ENCODE peak calls at places on chromosomes 3 and 15, in six cellular contexts. W is mesothelial cell of epicardium, E is left ventricle myocardium inferior, Q is psoas muscle, M is GM13977, J is WTC11. K is an unnamed sample.

GRCh38 chr3:127217594-127218456 is 24.9 kb downstream of the PRR23E start:
- DNase-seq in W (no peak), E (no peak), J (no peak), M (peak), Q (no peak), K (no peak)

GRCh38 chr15:63902671-63903035 is 68.9 kb upstream of the HERC1 start:
- DNase-seq in Q (no peak), W (no peak), J (no peak), E (no peak), M (no peak), K (no peak)

GRCh38 chr15:87736921-87737389 is 519.6 kb downstream of the NTRK3 start:
- DNase-seq in W (no peak), M (no peak), Q (no peak), E (no peak), J (no peak), K (no peak)

GRCh38 chr3:56468184-56469106 is at the start of gene ERC2:
- DNase-seq in M (no peak), J (peak), Q (peak), W (peak), E (peak), K (peak)

GRCh38 chr15:59485036-59485435 is 47.0 kb downstream of the FAM81A start:
- DNase-seq in J (no peak), W (no peak), M (no peak), E (no peak), Q (no peak), K (no peak)

GRCh38 chr3:13839766-13840340 is 40.0 kb downstream of the WNT7A start:
- DNase-seq in Q (no peak), M (no peak), E (no peak), J (no peak), W (no peak), K (no peak)

GRCh38 chr3:39112535-39112934 is 5.1 kb downstream of the TTC21A start:
- DNase-seq in M (no peak), E (no peak), J (no peak), Q (no peak), W (no peak), K (no peak)

GRCh38 chr15:85408270-85408746 is 27.9 kb downstream of the AKAP13 start:
- DNase-seq in W (no peak), Q (no peak), E (no peak), M (no peak), J (no peak), K (no peak)

GRCh38 chr15:90259524-90259923 is 5.9 kb upstream of the NGRN start:
- DNase-seq in J (no peak), Q (no peak), M (peak), E (no peak), W (no peak), K (no peak)

GRCh38 chr15:81511160-81511559 is 137.1 kb upstream of the TMC3 start:
- DNase-seq in W (no peak), M (no peak), E (no peak), Q (no peak), J (no peak), K (no peak)

GRCh38 chr3:41660510-41660909 is 301.4 kb downstream of the ULK4 start:
- DNase-seq in Q (no peak), M (no peak), W (no peak), J (no peak), E (no peak), K (no peak)

GRCh38 chr3:81695302-81695701 is 66.1 kb downstream of the GBE1 start:
- DNase-seq in W (no peak), J (no peak), E (no peak), Q (no peak), M (no peak), K (no peak)

GRCh38 chr15:34896183-34896582 is 73.4 kb downstream of the AQR start:
- DNase-seq in Q (no peak), M (no peak), J (no peak), W (no peak), E (no peak), K (no peak)

GRCh38 chr3:50356553-50356952 is 2.8 kb downstream of the TMEM115 start:
- DNase-seq in E (peak), W (no peak), Q (peak), J (no peak), M (no peak), K (no peak)

GRCh38 chr3:159029306-159030026 is 227.6 kb downstream of the MFSD1 start:
- DNase-seq in M (peak), W (no peak), Q (no peak), E (no peak), J (no peak), K (no peak)

GRCh38 chr15:45201557-45202246 is 13.9 kb upstream of the SHF start:
- DNase-seq in W (no peak), Q (no peak), J (peak), E (no peak), M (no peak), K (peak)

GRCh38 chr3:143731776-143732175 is 116.5 kb downstream of the SLC9A9 start:
- DNase-seq in E (no peak), Q (no peak), M (no peak), W (no peak), J (no peak), K (peak)

GRCh38 chr15:56587686-56588085 is 122.7 kb upstream of the MNS1 start:
- DNase-seq in W (no peak), Q (no peak), J (no peak), E (no peak), M (no peak), K (no peak)

GRCh38 chr3:156691920-156692319 is 17.5 kb downstream of the TIPARP start:
- DNase-seq in W (no peak), Q (no peak), E (no peak), M (no peak), J (no peak), K (no peak)

GRCh38 chr3:10555263-10555662 is 49.9 kb upstream of the ATP2B2 start:
- DNase-seq in E (no peak), W (no peak), M (no peak), Q (no peak), J (no peak), K (no peak)

GRCh38 chr3:109943181-109943580 is 605.8 kb upstream of the DPPA4 start:
- DNase-seq in Q (no peak), M (no peak), E (no peak), W (no peak), J (no peak), K (no peak)

GRCh38 chr15:35626984-35627383 is 81.0 kb upstream of the DPH6 start:
- DNase-seq in Q (no peak), J (no peak), E (no peak), W (no peak), M (no peak), K (no peak)

GRCh38 chr3:147210676-147211075 is 195.7 kb downstream of the ZIC4 start:
- DNase-seq in W (no peak), M (no peak), E (no peak), J (no peak), Q (no peak), K (no peak)

GRCh38 chr15:95845862-95846515 is 484.5 kb upstream of the NR2F2 start:
- DNase-seq in Q (no peak), E (peak), J (no peak), M (no peak), W (no peak), K (no peak)

GRCh38 chr3:185702564-185703225 is 116.6 kb downstream of the SENP2 start:
- DNase-seq in Q (no peak), J (no peak), E (no peak), M (no peak), W (no peak), K (no peak)

GRCh38 chr3:22098000-22098399 is 347.0 kb upstream of the ZNF385D start:
- DNase-seq in M (no peak), W (no peak), Q (no peak), J (no peak), E (no peak), K (no peak)

GRCh38 chr3:149273096-149273751 is 51.6 kb upstream of the CP start:
- DNase-seq in Q (no peak), J (peak), E (no peak), M (peak), W (no peak), K (peak)

GRCh38 chr3:106341090-106341489 is 472.3 kb upstream of the CBLB start:
- DNase-seq in E (no peak), W (no peak), J (no peak), Q (peak), M (no peak), K (peak)

GRCh38 chr3:69806735-69807438 is 67.6 kb downstream of the MITF start:
- DNase-seq in Q (no peak), M (no peak), J (no peak), W (no peak), E (no peak), K (no peak)

GRCh38 chr15:75725719-75726607 is 13.3 kb upstream of the CSPG4 start:
- DNase-seq in J (no peak), Q (peak), W (no peak), E (no peak), M (peak), K (no peak)

GRCh38 chr3:173650596-173650995 is 253.1 kb downstream of the NLGN1 start:
- DNase-seq in J (no peak), M (no peak), Q (no peak), E (no peak), W (no peak), K (no peak)

GRCh38 chr3:85304360-85304964 is 345.7 kb downstream of the CADM2 start:
- DNase-seq in W (no peak), J (no peak), M (no peak), E (no peak), Q (no peak), K (no peak)

GRCh38 chr15:58396181-58396580 is 35.6 kb upstream of the LIPC start:
- DNase-seq in M (no peak), J (no peak), Q (no peak), E (no peak), W (no peak), K (peak)

GRCh38 chr3:13479332-13479581 is 849 bp upstream of the HDAC11 start:
- DNase-seq in Q (peak), J (no peak), E (peak), W (no peak), M (no peak), K (no peak)

GRCh38 chr3:143977326-143978262 is 6.0 kb downstream of the DIPK2A start:
- DNase-seq in J (no peak), W (no peak), Q (no peak), M (peak), E (no peak), K (no peak)

GRCh38 chr3:8996681-8997121 is 33.4 kb upstream of the RAD18 start:
- DNase-seq in W (no peak), J (peak), Q (peak), M (no peak), E (peak), K (no peak)
- TF ChIP-seq CTCF in W (no peak), J (no peak), Q (peak), M (no peak), E (peak), K (no peak)

DNA sequence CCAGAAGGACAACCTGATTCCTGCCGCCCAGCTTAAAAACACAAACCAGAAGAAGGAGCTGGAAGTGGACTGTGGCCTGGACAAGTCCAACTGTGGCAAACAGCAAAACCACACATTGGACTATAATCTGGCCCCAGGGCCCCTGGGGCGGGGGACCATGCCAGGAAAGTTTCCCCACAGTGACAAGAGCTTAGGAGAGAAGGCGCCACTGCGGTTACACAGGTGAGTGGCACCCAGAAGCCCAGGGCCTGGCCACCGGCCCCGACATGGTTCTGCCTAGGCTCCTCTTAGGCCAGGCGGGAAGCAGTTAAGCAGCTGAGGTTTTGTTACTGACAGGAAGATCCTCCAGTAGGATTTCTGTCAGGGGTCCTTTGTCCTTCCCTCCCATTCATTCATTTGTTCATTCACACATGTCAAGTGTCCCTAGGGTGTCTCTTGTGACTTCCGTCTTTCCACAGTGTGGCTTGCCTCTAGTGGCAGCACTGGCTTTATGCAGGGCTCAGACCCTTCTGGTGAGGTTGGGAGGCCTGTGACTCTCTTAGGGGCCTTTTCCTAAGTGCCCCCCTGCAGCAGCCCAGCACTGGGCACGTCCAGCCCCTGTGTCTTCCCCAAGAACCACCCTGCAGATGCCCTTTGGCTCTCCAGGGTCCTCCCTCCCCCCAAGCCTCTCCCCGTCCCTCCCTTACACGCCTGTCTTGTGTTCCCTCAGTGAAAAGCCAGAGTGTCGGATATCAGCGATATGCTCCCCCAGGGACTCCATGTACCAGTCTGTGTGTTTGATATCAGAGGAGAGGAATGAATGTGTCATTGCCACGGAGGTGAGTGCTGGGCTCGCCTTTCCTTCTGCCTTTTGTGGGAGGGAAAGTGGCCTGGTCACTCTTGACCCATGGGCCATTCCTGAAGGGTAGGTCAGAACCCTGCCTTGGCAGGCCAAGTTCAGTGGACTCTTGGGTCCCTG is 7.8 kb downstream of the DLL4 start:
- DNase-seq in W (no peak), J (no peak), M (no peak), E (no peak), Q (peak), K (no peak)
- TF ChIP-seq CTCF in W (no peak), J (no peak), M (peak), E (peak), Q (peak), K (no peak)

GRCh38 chr3:197835509-197835908 is 44.5 kb downstream of the LRCH3 start:
- DNase-seq in W (no peak), Q (no peak), E (no peak), J (no peak), M (peak), K (no peak)
- TF ChIP-seq CTCF in W (no peak), Q (no peak), E (no peak), J (no peak), M (no peak), K (no peak)

GRCh38 chr15:41894791-41895463 is 1.1 kb upstream of the SPTBN5 start:
- DNase-seq in E (peak), W (no peak), Q (peak), J (no peak), M (peak), K (peak)
- TF ChIP-seq CTCF in E (peak), W (no peak), Q (no peak), J (no peak), M (peak), K (no peak)

GRCh38 chr3:78165876-78166275 is 1126.0 kb downstream of the ROBO2 start:
- DNase-seq in Q (no peak), M (no peak), E (no peak), J (no peak), W (no peak), K (no peak)
- TF ChIP-seq CTCF in Q (peak), M (no peak), E (peak), J (no peak), W (no peak), K (no peak)